ENCODE peak calls at places on chromosomes 16 and 17, in four cellular contexts. G is lower leg skin, O is heart right ventricle, X is neural progenitor cell. I is an unnamed sample.

GRCh38 chr16:11955713-11956123 is 9.3 kb upstream of the TNFRSF17 start:
- DNase-seq in X (no peak), G (peak), O (no peak), I (no peak)

GRCh38 chr16:86381491-86381890 is 128.8 kb upstream of the FOXF1 start:
- DNase-seq in O (no peak), G (no peak), X (no peak), I (no peak)

GRCh38 chr17:43574348-43574747 is 28.2 kb upstream of the ETV4 start:
- DNase-seq in G (no peak), X (no peak), O (no peak), I (no peak)

GRCh38 chr16:85928411-85928820 is 29.5 kb downstream of the IRF8 start:
- DNase-seq in G (peak), O (no peak), X (no peak), I (no peak)

GRCh38 chr16:1834096-1834495 is 7.1 kb downstream of the FAHD1 start:
- DNase-seq in G (no peak), O (no peak), X (no peak), I (no peak)

GRCh38 chr17:70668938-70669778 is 499.8 kb downstream of the KCNJ2 start:
- DNase-seq in G (no peak), X (no peak), O (no peak), I (no peak)

GRCh38 chr16:65392831-65393565 is 271.1 kb upstream of the CDH11 start:
- DNase-seq in O (no peak), X (no peak), G (no peak), I (no peak)

GRCh38 chr17:73341350-73342056 is 29.7 kb upstream of the CDC42EP4 start:
- DNase-seq in O (no peak), G (no peak), X (no peak), I (no peak)

GRCh38 chr17:45296003-45296832 is 20.6 kb downstream of the MAP3K14 start:
- DNase-seq in G (no peak), X (no peak), O (no peak), I (no peak)

GRCh38 chr16:47143329-47143676 is 442 bp downstream of the NETO2 start:
- DNase-seq in G (no peak), O (peak), X (peak), I (no peak)

GRCh38 chr16:54174201-54174600 is 112.4 kb downstream of the IRX3 start:
- DNase-seq in G (no peak), O (no peak), X (peak), I (no peak)

GRCh38 chr16:13866073-13866472 is 53.9 kb upstream of the ERCC4 start:
- DNase-seq in X (peak), G (peak), O (peak), I (peak)

GRCh38 chr17:44788139-44788538 is 29.4 kb downstream of the ADAM11 start:
- DNase-seq in X (no peak), G (no peak), O (no peak), I (no peak)

GRCh38 chr17:2400474-2400866 is 390 bp downstream of the MNT start:
- DNase-seq in G (no peak), X (peak), O (peak), I (no peak)

GRCh38 chr17:76845524-76845923 is 22.7 kb upstream of the MGAT5B start:
- DNase-seq in X (no peak), O (no peak), G (no peak), I (no peak)

GRCh38 chr17:63974594-63975192 is 2.0 kb upstream of the SCN4A start:
- DNase-seq in X (no peak), O (no peak), G (no peak), I (no peak)

GRCh38 chr17:30005709-30006320 is 64.4 kb downstream of the EFCAB5 start:
- DNase-seq in O (no peak), G (no peak), X (no peak), I (no peak)

GRCh38 chr17:46026045-46026814 is 27.2 kb downstream of the STH start:
- DNase-seq in X (no peak), O (peak), G (peak), I (no peak)

GRCh38 chr17:78185981-78186688 is 717 bp downstream of the TK1 start:
- DNase-seq in G (no peak), O (no peak), X (peak), I (no peak)

GRCh38 chr16:27314161-27314723 is 468 bp downstream of the IL4R start:
- DNase-seq in O (peak), G (peak), X (no peak), I (peak)

GRCh38 chr16:71542377-71542776 is 16.2 kb downstream of the CHST4 start:
- DNase-seq in X (peak), O (peak), G (no peak), I (peak)

GRCh38 chr17:27950995-27951394 is 57.8 kb upstream of the LYRM9 start:
- DNase-seq in X (no peak), O (no peak), G (peak), I (no peak)

GRCh38 chr16:15643453-15644305 is 725 bp upstream of the MARF1 start:
- DNase-seq in X (no peak), O (peak), G (peak), I (no peak)

GRCh38 chr16:85571813-85572619 is 41.1 kb upstream of the GSE1 start:
- DNase-seq in X (no peak), G (no peak), O (no peak), I (no peak)

GRCh38 chr17:51734462-51734861 is 424.1 kb downstream of the CA10 start:
- DNase-seq in O (no peak), G (no peak), X (peak), I (no peak)

GRCh38 chr16:2883027-2883846 is at the start of gene FLYWCH2:
- DNase-seq in O (peak), X (peak), G (peak), I (peak)

GRCh38 chr17:39699818-39700147 is at the start of gene ERBB2:
- DNase-seq in G (peak), X (peak), O (peak), I (no peak)

GRCh38 chr16:88634994-88635670 is 3.2 kb upstream of the IL17C start:
- DNase-seq in X (no peak), G (no peak), O (no peak), I (no peak)

GRCh38 chr16:5604770-5605169 is 507.2 kb upstream of the EEF2KMT start:
- DNase-seq in G (no peak), O (no peak), X (peak), I (no peak)

GRCh38 chr16:5605404-5605803 is 507.8 kb upstream of the EEF2KMT start:
- DNase-seq in G (no peak), X (no peak), O (no peak), I (no peak)

GRCh38 chr16:5603836-5604235 is 506.2 kb upstream of the EEF2KMT start:
- DNase-seq in G (no peak), X (no peak), O (no peak), I (no peak)

GRCh38 chr16:5607169-5607568 is 509.6 kb upstream of the EEF2KMT start:
- DNase-seq in X (no peak), O (no peak), G (no peak), I (no peak)
- TF ChIP-seq CTCF in X (no peak), O (no peak), G (no peak), I (no peak)

GRCh38 chr17:8162232-8162996 is at the start of gene VAMP2:
- DNase-seq in O (peak), X (peak), G (peak), I (no peak)
- TF ChIP-seq CTCF in O (no peak), X (no peak), G (no peak), I (no peak)

GRCh38 chr16:67245189-67245585 is 2.1 kb downstream of the FHOD1 start:
- DNase-seq in O (no peak), X (no peak), G (no peak), I (no peak)

GRCh38 chr16:67246081-67246944 is 968 bp downstream of the FHOD1 start:
- DNase-seq in O (peak), X (peak), G (peak), I (peak)

GRCh38 chr16:67243481-67243880 is 3.8 kb downstream of the FHOD1 start:
- DNase-seq in X (no peak), G (no peak), O (no peak), I (no peak)

GRCh38 chr16:67245674-67246080 is 1.6 kb downstream of the FHOD1 start:
- DNase-seq in O (peak), G (no peak), X (no peak), I (no peak)

GRCh38 chr16:67244387-67245188 is 2.7 kb downstream of the FHOD1 start:
- DNase-seq in X (no peak), G (peak), O (peak), I (peak)
- TF ChIP-seq CTCF in X (no peak), G (no peak), O (no peak), I (no peak)

GRCh38 chr16:30068750-30069574 is 3.4 kb downstream of the ALDOA start:
- DNase-seq in O (no peak), X (peak), G (no peak), I (no peak)
- TF ChIP-seq CTCF in O (no peak), X (peak), G (no peak), I (no peak)

DNA sequence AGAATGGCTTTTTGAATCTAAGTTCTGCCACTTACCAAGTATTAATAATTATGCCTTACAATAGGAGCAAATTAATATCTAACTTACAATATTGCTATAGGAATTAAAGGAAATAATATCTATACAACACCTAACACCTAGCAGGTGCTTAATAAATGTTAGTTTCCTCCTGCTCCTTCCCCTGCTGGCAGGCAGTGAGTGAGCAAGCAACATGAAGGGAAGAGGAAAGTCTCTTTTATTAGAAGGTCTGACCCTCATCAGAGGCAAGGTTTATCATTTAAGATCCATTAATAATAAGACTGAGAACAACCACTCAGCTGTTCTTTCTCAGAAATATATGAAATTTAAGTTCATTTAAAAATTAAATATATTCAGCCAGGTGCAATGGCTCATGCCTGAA is 6.7 kb upstream of the DYNC1LI2 start:
- DNase-seq in G (no peak), X (no peak), O (no peak), I (no peak)
- TF ChIP-seq CTCF in G (no peak), X (peak), O (no peak), I (no peak)